ENCODE peak calls at places on chromosomes 12 and 14, in six cellular contexts. One of them, this sample, is unnamed.

GRCh38 chr12:58592817-58593216 is 327.5 kb downstream of the LRIG3 start:
- DNase-seq in sigmoid colon: no peak
- DNase-seq in A549: no peak
- DNase-seq in CD8-positive, alpha-beta memory T cell: no peak
- DNase-seq in PC-9: no peak
- DNase-seq in LNCaP clone FGC: no peak
- DNase-seq in this sample: no peak

GRCh38 chr12:29309320-29309902 is 71.6 kb downstream of the ERGIC2 start:
- DNase-seq in sigmoid colon: no peak
- DNase-seq in A549: peak; percentile 34
- DNase-seq in CD8-positive, alpha-beta memory T cell: no peak
- DNase-seq in PC-9: no peak
- DNase-seq in LNCaP clone FGC: no peak
- DNase-seq in this sample: no peak

GRCh38 chr12:52250048-52250990 is 17.3 kb downstream of the KRT7 start:
- DNase-seq in sigmoid colon: peak; percentile 58
- DNase-seq in A549: peak; percentile 70
- DNase-seq in CD8-positive, alpha-beta memory T cell: no peak
- DNase-seq in PC-9: no peak
- DNase-seq in LNCaP clone FGC: no peak
- DNase-seq in this sample: no peak

GRCh38 chr12:117596968-117597367 is 235.5 kb upstream of the NOS1 start:
- DNase-seq in sigmoid colon: no peak
- DNase-seq in A549: no peak
- DNase-seq in CD8-positive, alpha-beta memory T cell: no peak
- DNase-seq in PC-9: no peak
- DNase-seq in LNCaP clone FGC: peak; percentile 15
- DNase-seq in this sample: no peak

GRCh38 chr12:116247377-116247776 is 30.1 kb downstream of the MED13L start:
- DNase-seq in sigmoid colon: no peak
- DNase-seq in A549: no peak
- DNase-seq in CD8-positive, alpha-beta memory T cell: no peak
- DNase-seq in PC-9: no peak
- DNase-seq in LNCaP clone FGC: no peak
- DNase-seq in this sample: no peak

GRCh38 chr14:22802860-22803562 is 12.2 kb downstream of the SLC7A7 start:
- DNase-seq in sigmoid colon: no peak
- DNase-seq in A549: no peak
- DNase-seq in CD8-positive, alpha-beta memory T cell: no peak
- DNase-seq in PC-9: no peak
- DNase-seq in LNCaP clone FGC: no peak
- DNase-seq in this sample: no peak

GRCh38 chr12:32201996-32202395 is 95.3 kb downstream of the BICD1 start:
- DNase-seq in sigmoid colon: no peak
- DNase-seq in A549: no peak
- DNase-seq in CD8-positive, alpha-beta memory T cell: no peak
- DNase-seq in PC-9: no peak
- DNase-seq in LNCaP clone FGC: peak; percentile 26
- DNase-seq in this sample: no peak

GRCh38 chr12:2936301-2936700 is 22.9 kb upstream of the TEAD4 start:
- DNase-seq in sigmoid colon: peak; percentile 63
- DNase-seq in A549: no peak
- DNase-seq in CD8-positive, alpha-beta memory T cell: no peak
- DNase-seq in PC-9: no peak
- DNase-seq in LNCaP clone FGC: no peak
- DNase-seq in this sample: no peak

GRCh38 chr14:20328705-20329104 is 4.4 kb downstream of the CCNB1IP1 start:
- DNase-seq in sigmoid colon: no peak
- DNase-seq in A549: no peak
- DNase-seq in CD8-positive, alpha-beta memory T cell: no peak
- DNase-seq in PC-9: no peak
- DNase-seq in LNCaP clone FGC: peak; percentile 58
- DNase-seq in this sample: no peak

GRCh38 chr12:31245822-31246469 is 80.0 kb downstream of the SINHCAF start:
- DNase-seq in sigmoid colon: no peak
- DNase-seq in A549: peak; percentile 42
- DNase-seq in CD8-positive, alpha-beta memory T cell: no peak
- DNase-seq in PC-9: no peak
- DNase-seq in LNCaP clone FGC: no peak
- DNase-seq in this sample: no peak

GRCh38 chr12:27756670-27757069 is 23.4 kb upstream of the KLHL42 start:
- DNase-seq in sigmoid colon: no peak
- DNase-seq in A549: no peak
- DNase-seq in CD8-positive, alpha-beta memory T cell: no peak
- DNase-seq in PC-9: no peak
- DNase-seq in LNCaP clone FGC: no peak
- DNase-seq in this sample: no peak

GRCh38 chr14:74531467-74531866 is 37.9 kb downstream of the ISCA2 start:
- DNase-seq in sigmoid colon: no peak
- DNase-seq in A549: peak; percentile 58
- DNase-seq in CD8-positive, alpha-beta memory T cell: no peak
- DNase-seq in PC-9: no peak
- DNase-seq in LNCaP clone FGC: no peak
- DNase-seq in this sample: no peak

GRCh38 chr14:93788307-93788556 is at the start of gene PRIMA1:
- DNase-seq in sigmoid colon: no peak
- DNase-seq in A549: no peak
- DNase-seq in CD8-positive, alpha-beta memory T cell: no peak
- DNase-seq in PC-9: no peak
- DNase-seq in LNCaP clone FGC: no peak
- DNase-seq in this sample: no peak

GRCh38 chr14:93790966-93791365 is 2.7 kb upstream of the PRIMA1 start:
- DNase-seq in sigmoid colon: peak; percentile 56
- DNase-seq in A549: no peak
- DNase-seq in CD8-positive, alpha-beta memory T cell: no peak
- DNase-seq in PC-9: no peak
- DNase-seq in LNCaP clone FGC: no peak
- DNase-seq in this sample: no peak

GRCh38 chr14:93789366-93790130 is 1.3 kb upstream of the PRIMA1 start:
- DNase-seq in sigmoid colon: peak; percentile 76
- DNase-seq in A549: no peak
- DNase-seq in CD8-positive, alpha-beta memory T cell: no peak
- DNase-seq in PC-9: no peak
- DNase-seq in LNCaP clone FGC: no peak
- DNase-seq in this sample: no peak

GRCh38 chr14:93787465-93788306 is 599 bp downstream of the PRIMA1 start:
- DNase-seq in sigmoid colon: no peak
- DNase-seq in A549: no peak
- DNase-seq in CD8-positive, alpha-beta memory T cell: no peak
- DNase-seq in PC-9: no peak
- DNase-seq in LNCaP clone FGC: no peak
- DNase-seq in this sample: no peak

DNA sequence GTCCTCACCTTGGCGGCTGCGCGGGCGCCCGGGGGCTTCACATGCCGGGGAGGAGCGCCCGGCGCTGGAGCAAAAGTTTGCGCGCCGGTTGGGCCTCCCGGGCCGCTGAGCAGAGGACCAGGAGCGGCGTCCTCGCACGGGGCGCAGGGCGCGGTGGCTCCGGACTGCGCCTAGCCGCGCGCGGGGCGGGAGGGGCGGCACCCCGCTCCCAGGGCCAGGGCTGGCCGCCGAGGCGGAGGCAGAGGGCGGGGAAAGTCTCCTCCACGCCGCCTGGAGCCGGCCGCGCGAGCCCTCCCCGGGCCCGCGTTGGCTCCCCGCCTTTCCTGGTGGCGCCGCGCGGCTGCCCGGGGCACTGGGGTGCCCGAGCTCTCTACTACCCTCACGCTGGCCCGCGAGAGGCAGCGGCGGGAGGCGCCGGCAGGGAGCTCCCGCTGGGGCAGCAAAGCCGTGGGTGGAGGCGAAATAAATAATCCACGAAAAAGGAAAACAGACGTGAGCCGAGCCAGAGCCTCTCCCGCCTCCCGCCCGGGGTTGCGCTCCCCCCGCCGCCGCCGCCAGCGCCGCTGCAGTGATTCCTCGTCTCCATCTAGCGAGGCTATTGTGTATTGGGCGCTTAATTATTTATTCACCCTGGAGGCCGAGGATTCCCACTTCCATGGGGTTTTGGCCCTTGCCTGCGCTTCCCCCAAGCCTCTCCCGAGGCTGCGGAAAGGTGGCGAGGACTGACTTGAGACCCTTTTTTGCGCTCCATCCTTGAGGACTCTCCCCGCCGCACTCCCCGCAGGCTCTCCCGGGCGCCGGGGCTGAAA is 476 bp upstream of the PRIMA1 start:
- DNase-seq in sigmoid colon: peak; percentile 88
- DNase-seq in A549: peak; percentile 41
- DNase-seq in CD8-positive, alpha-beta memory T cell: no peak
- DNase-seq in PC-9: no peak
- DNase-seq in LNCaP clone FGC: no peak
- DNase-seq in this sample: no peak
- H3K4me3 ChIP-seq in sigmoid colon: peak overlapping the region; percentile 71
- H3K4me3 ChIP-seq in A549: peak overlapping the region; percentile 61
- H3K4me3 ChIP-seq in CD8-positive, alpha-beta memory T cell: no peak overlapping the region
- H3K4me3 ChIP-seq in PC-9: no peak overlapping the region
- H3K4me3 ChIP-seq in LNCaP clone FGC: peak overlapping the region; percentile 49
- H3K4me3 ChIP-seq in this sample: no peak overlapping the region

DNA sequence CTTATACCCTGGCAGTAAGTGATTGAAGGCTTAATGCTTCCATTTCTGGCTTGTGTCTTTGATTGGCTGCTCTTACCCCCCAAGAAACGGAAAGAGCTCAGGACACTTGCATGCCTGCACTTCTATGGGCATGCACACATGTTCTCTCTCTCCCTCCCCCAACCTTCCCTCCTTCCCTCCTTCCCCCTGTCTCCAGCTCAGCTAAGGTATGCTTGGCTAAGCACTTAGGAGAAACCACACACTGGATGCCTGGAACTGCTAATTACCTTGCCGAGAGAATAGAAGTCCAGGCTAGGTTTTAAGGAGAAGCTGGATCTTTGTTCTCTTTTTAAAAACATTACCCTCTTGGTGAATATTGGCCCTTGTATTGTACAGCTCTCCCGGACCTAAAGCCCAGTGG is 1072.8 kb upstream of the TMEM132C start:
- DNase-seq in sigmoid colon: no peak
- DNase-seq in A549: no peak
- DNase-seq in CD8-positive, alpha-beta memory T cell: no peak
- DNase-seq in PC-9: no peak
- DNase-seq in LNCaP clone FGC: no peak
- DNase-seq in this sample: no peak
- H3K4me3 ChIP-seq in sigmoid colon: no peak overlapping the region
- H3K4me3 ChIP-seq in A549: no peak overlapping the region
- H3K4me3 ChIP-seq in CD8-positive, alpha-beta memory T cell: no peak overlapping the region
- H3K4me3 ChIP-seq in PC-9: no peak overlapping the region
- H3K4me3 ChIP-seq in LNCaP clone FGC: no peak overlapping the region
- H3K4me3 ChIP-seq in this sample: no peak overlapping the region

GRCh38 chr14:28768549-28768870 is 1.9 kb downstream of the FOXG1 start:
- DNase-seq in sigmoid colon: no peak
- DNase-seq in A549: no peak
- DNase-seq in CD8-positive, alpha-beta memory T cell: no peak
- DNase-seq in PC-9: no peak
- DNase-seq in LNCaP clone FGC: no peak
- DNase-seq in this sample: no peak
- H3K4me3 ChIP-seq in sigmoid colon: no peak overlapping the region
- H3K4me3 ChIP-seq in A549: no peak overlapping the region
- H3K4me3 ChIP-seq in CD8-positive, alpha-beta memory T cell: no peak overlapping the region
- H3K4me3 ChIP-seq in PC-9: no peak overlapping the region
- H3K4me3 ChIP-seq in LNCaP clone FGC: no peak overlapping the region
- H3K4me3 ChIP-seq in this sample: no peak overlapping the region

DNA sequence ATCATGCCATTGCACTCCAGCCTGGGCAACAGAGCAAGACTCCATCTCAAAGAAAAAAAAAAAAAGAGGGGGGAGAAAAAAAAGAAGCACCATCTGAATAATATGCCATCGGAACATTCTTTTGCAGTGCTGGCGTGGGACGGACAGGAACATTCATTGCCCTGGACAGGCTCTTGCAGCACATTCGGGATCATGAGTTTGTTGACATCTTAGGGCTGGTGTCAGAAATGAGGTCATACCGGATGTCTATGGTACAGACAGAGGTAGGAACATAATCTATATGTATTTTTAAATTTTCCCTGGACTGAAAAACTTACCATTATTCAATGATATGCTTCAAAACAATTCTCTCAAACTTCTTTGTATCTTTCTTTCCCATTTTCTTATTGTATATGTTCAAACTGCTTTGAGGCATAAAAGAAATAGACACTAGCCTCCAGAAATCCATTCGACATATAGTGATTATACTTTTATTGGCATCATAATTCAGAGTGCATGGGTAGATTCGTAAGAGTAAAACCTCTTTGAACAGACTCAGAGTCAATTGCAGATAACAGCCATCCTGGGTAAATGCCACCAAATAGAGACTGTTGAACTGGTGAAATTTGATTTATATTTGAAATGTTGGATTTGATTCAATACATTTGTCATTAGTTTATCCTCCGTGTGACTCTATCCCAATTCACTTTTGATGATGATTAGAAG is 199.7 kb downstream of the EPS8 start:
- DNase-seq in sigmoid colon: no peak
- DNase-seq in A549: no peak
- DNase-seq in CD8-positive, alpha-beta memory T cell: no peak
- DNase-seq in PC-9: no peak
- DNase-seq in LNCaP clone FGC: no peak
- DNase-seq in this sample: no peak
- H3K4me3 ChIP-seq in sigmoid colon: no peak overlapping the region
- H3K4me3 ChIP-seq in A549: no peak overlapping the region
- H3K4me3 ChIP-seq in CD8-positive, alpha-beta memory T cell: no peak overlapping the region
- H3K4me3 ChIP-seq in PC-9: peak overlapping the region; percentile 35
- H3K4me3 ChIP-seq in LNCaP clone FGC: no peak overlapping the region
- H3K4me3 ChIP-seq in this sample: no peak overlapping the region

DNA sequence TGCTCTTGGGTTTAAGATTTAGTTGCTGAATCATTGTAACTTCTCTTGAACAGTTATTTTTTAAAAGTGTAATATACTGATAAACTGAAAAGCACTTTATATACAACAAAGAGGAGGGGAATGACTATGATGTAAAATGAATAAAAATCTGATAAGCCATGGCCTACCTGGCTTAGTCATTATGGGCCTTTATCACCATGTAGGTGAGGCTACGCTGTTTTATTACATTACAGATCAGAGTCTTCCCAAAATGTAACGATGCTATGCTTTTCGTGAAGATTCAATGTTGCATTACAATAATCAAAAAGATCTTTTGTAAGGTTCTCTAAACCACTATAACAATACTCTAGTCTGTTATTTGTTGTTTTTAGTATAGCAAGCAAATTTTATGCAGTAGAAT is 34.2 kb downstream of the ARID4A start:
- DNase-seq in sigmoid colon: no peak
- DNase-seq in A549: no peak
- DNase-seq in CD8-positive, alpha-beta memory T cell: no peak
- DNase-seq in PC-9: no peak
- DNase-seq in LNCaP clone FGC: no peak
- DNase-seq in this sample: no peak
- H3K4me3 ChIP-seq in sigmoid colon: no peak overlapping the region
- H3K4me3 ChIP-seq in A549: no peak overlapping the region
- H3K4me3 ChIP-seq in CD8-positive, alpha-beta memory T cell: no peak overlapping the region
- H3K4me3 ChIP-seq in PC-9: no peak overlapping the region
- H3K4me3 ChIP-seq in LNCaP clone FGC: no peak overlapping the region
- H3K4me3 ChIP-seq in this sample: no peak overlapping the region

This sample was measured in GM12864.